ENCODE peak calls at places on chromosomes 11 and 22, in ten cellular contexts. O is fibroblast of lung, V is mammary epithelial cell, W is neural progenitor cell, M is PC-9, N is K562, I is hepatocyte, X is OCI-LY7, C is SK-N-SH, F is H9. E is an unnamed sample. For H4K20me1 and H3K79me2, the result is how much of the 10 kb centered on the place peaks cover.

GRCh38 chr11:116333193-116333592 is 439.6 kb downstream of the BUD13 start:
- DNase-seq in O (no peak), V (no peak), W (no peak), M (no peak), N (no peak), I (no peak), X (no peak), C (no peak), F (peak), E (no peak)

GRCh38 chr22:45203150-45203974 is 37.3 kb downstream of the KIAA0930 start:
- DNase-seq in O (no peak), V (no peak), W (no peak), M (no peak), N (no peak), I (no peak), X (no peak), C (no peak), F (peak), E (no peak)

GRCh38 chr11:131246589-131247164 is 123.7 kb upstream of the NTM start:
- DNase-seq in O (no peak), V (no peak), W (peak), M (peak), N (peak), I (peak), X (peak), C (peak), F (peak), E (peak)

GRCh38 chr22:16937811-16938210 is 70.2 kb downstream of the GAB4 start:
- DNase-seq in O (no peak), V (no peak), W (no peak), M (no peak), N (no peak), I (no peak), X (no peak), C (no peak), F (no peak), E (no peak)

GRCh38 chr11:96014234-96014633 is 90.3 kb upstream of the MTMR2 start:
- DNase-seq in O (peak), V (peak), W (no peak), M (peak), N (no peak), I (no peak), X (no peak), C (no peak), F (no peak), E (peak)

GRCh38 chr11:76629133-76629852 is 41.3 kb downstream of the LRRC32 start:
- DNase-seq in O (peak), V (no peak), W (no peak), M (no peak), N (no peak), I (no peak), X (no peak), C (no peak), F (no peak), E (no peak)

GRCh38 chr11:118214210-118214914 is 10.4 kb downstream of the JAML start:
- DNase-seq in O (no peak), V (no peak), W (no peak), M (no peak), N (no peak), I (no peak), X (peak), C (no peak), F (no peak), E (no peak)

GRCh38 chr22:28894320-28894719 is 10.9 kb downstream of the ZNRF3 start:
- DNase-seq in O (no peak), V (peak), W (no peak), M (peak), N (no peak), I (no peak), X (no peak), C (no peak), F (no peak), E (no peak)

GRCh38 chr11:30424851-30425250 is 101.9 kb downstream of the ARL14EP start:
- DNase-seq in O (no peak), V (no peak), W (no peak), M (no peak), N (no peak), I (no peak), X (no peak), C (no peak), F (no peak), E (no peak)

GRCh38 chr11:17382046-17382728 is 6.3 kb downstream of the KCNJ11 start:
- DNase-seq in O (no peak), V (no peak), W (no peak), M (no peak), N (no peak), I (no peak), X (no peak), C (no peak), F (no peak), E (no peak)

GRCh38 chr11:133930767-133931448 is 25.9 kb downstream of the IGSF9B start:
- DNase-seq in O (no peak), V (no peak), W (peak), M (no peak), N (peak), I (peak), X (no peak), C (no peak), F (peak), E (no peak)

GRCh38 chr22:30202531-30203006 is 44.0 kb downstream of the LIF start:
- DNase-seq in O (peak), V (no peak), W (peak), M (peak), N (no peak), I (peak), X (no peak), C (no peak), F (no peak), E (no peak)

GRCh38 chr11:23013509-23013908 is 153.2 kb upstream of the CCDC179 start:
- DNase-seq in O (no peak), V (no peak), W (no peak), M (no peak), N (no peak), I (no peak), X (no peak), C (no peak), F (no peak), E (no peak)

GRCh38 chr11:108558222-108558621 is 35.3 kb downstream of the EXPH5 start:
- DNase-seq in O (no peak), V (no peak), W (no peak), M (no peak), N (no peak), I (no peak), X (no peak), C (no peak), F (no peak), E (no peak)

GRCh38 chr11:38446336-38446735 is 1848.3 kb upstream of the RAG2 start:
- DNase-seq in O (no peak), V (no peak), W (no peak), M (peak), N (no peak), I (no peak), X (no peak), C (no peak), F (no peak), E (no peak)

GRCh38 chr11:32200448-32200847 is 109.6 kb downstream of the RCN1 start:
- DNase-seq in O (no peak), V (no peak), W (no peak), M (no peak), N (no peak), I (no peak), X (no peak), C (no peak), F (peak), E (no peak)

GRCh38 chr22:26981111-26981510 is 323.7 kb downstream of the MIAT start:
- DNase-seq in O (no peak), V (no peak), W (no peak), M (no peak), N (no peak), I (no peak), X (no peak), C (no peak), F (no peak), E (no peak)

GRCh38 chr11:132077416-132077815 is 707.0 kb downstream of the NTM start:
- DNase-seq in O (no peak), V (no peak), W (no peak), M (no peak), N (no peak), I (no peak), X (no peak), C (no peak), F (no peak), E (no peak)

GRCh38 chr11:134662629-134663360 is 250.8 kb upstream of the B3GAT1 start:
- DNase-seq in O (no peak), V (no peak), W (no peak), M (no peak), N (no peak), I (no peak), X (no peak), C (no peak), F (no peak), E (peak)

GRCh38 chr22:45284705-45285305 is at the start of gene UPK3A:
- DNase-seq in O (no peak), V (peak), W (peak), M (peak), N (peak), I (peak), X (no peak), C (peak), F (peak), E (no peak)

GRCh38 chr11:94132152-94132558 is 3.5 kb downstream of the PANX1 start:
- DNase-seq in O (peak), V (peak), W (no peak), M (no peak), N (no peak), I (peak), X (no peak), C (no peak), F (no peak), E (no peak)

GRCh38 chr11:15897211-15897960 is 459.0 kb downstream of the SOX6 start:
- DNase-seq in O (peak), V (peak), W (no peak), M (peak), N (no peak), I (peak), X (no peak), C (no peak), F (no peak), E (no peak)

GRCh38 chr22:48180631-48181030 is 1418.2 kb downstream of the TBC1D22A start:
- DNase-seq in O (no peak), V (no peak), W (no peak), M (no peak), N (no peak), I (no peak), X (no peak), C (no peak), F (peak), E (no peak)

GRCh38 chr11:31233425-31233824 is 136.1 kb downstream of the DCDC1 start:
- DNase-seq in O (peak), V (peak), W (no peak), M (no peak), N (no peak), I (peak), X (no peak), C (no peak), F (no peak), E (no peak)

GRCh38 chr11:101436511-101437142 is 147.2 kb downstream of the TRPC6 start:
- DNase-seq in O (peak), V (peak), W (peak), M (peak), N (peak), I (peak), X (peak), C (peak), F (peak), E (peak)

GRCh38 chr22:19605508-19606331 is 81.5 kb upstream of the CLDN5 start:
- DNase-seq in O (no peak), V (no peak), W (no peak), M (no peak), N (peak), I (no peak), X (no peak), C (no peak), F (no peak), E (no peak)

GRCh38 chr11:134916421-134916820 is 504.4 kb upstream of the B3GAT1 start:
- DNase-seq in O (no peak), V (no peak), W (no peak), M (no peak), N (no peak), I (no peak), X (no peak), C (no peak), F (no peak), E (no peak)

GRCh38 chr11:131118247-131118646 is 202.0 kb upstream of the SNX19 start:
- DNase-seq in O (no peak), V (peak), W (no peak), M (no peak), N (no peak), I (no peak), X (no peak), C (no peak), F (no peak), E (no peak)

GRCh38 chr11:198236-198806 is 5.4 kb downstream of the SCGB1C1 start:
- DNase-seq in O (no peak), V (no peak), W (no peak), M (no peak), N (no peak), I (no peak), X (no peak), C (no peak), F (no peak), E (peak)

GRCh38 chr22:20424937-20425587 is 12.6 kb downstream of the SCARF2 start:
- DNase-seq in O (no peak), V (no peak), W (peak), M (no peak), N (no peak), I (peak), X (no peak), C (peak), F (peak), E (no peak)

GRCh38 chr22:23154461-23154860 is 9.2 kb downstream of the RAB36 start:
- DNase-seq in O (no peak), V (no peak), W (no peak), M (no peak), N (no peak), I (no peak), X (no peak), C (no peak), F (no peak), E (no peak)

GRCh38 chr22:22520667-22521602 is 865 bp upstream of the ZNF280A start:
- DNase-seq in O (no peak), V (no peak), W (peak), M (no peak), N (peak), I (peak), X (peak), C (no peak), F (no peak), E (peak)

GRCh38 chr11:132206993-132207392 is 836.6 kb downstream of the NTM start:
- DNase-seq in O (no peak), V (no peak), W (no peak), M (no peak), N (no peak), I (no peak), X (no peak), C (no peak), F (no peak), E (no peak)

GRCh38 chr22:44020981-44021380 is 3.1 kb upstream of the PARVB start:
- DNase-seq in O (peak), V (no peak), W (no peak), M (no peak), N (peak), I (no peak), X (no peak), C (no peak), F (no peak), E (no peak)

GRCh38 chr22:46047841-46048595 is 71.1 kb upstream of the WNT7B start:
- DNase-seq in O (no peak), V (no peak), W (no peak), M (no peak), N (no peak), I (no peak), X (no peak), C (no peak), F (no peak), E (no peak)

GRCh38 chr11:86678823-86679222 is 6.4 kb upstream of the ME3 start:
- DNase-seq in O (no peak), V (peak), W (peak), M (no peak), N (no peak), I (no peak), X (no peak), C (no peak), F (no peak), E (no peak)

GRCh38 chr22:46799626-46800025 is 37.2 kb downstream of the TBC1D22A start:
- DNase-seq in O (no peak), V (no peak), W (no peak), M (no peak), N (no peak), I (no peak), X (no peak), C (no peak), F (no peak), E (no peak)

GRCh38 chr11:115848614-115849013 is 344.4 kb upstream of the CADM1 start:
- DNase-seq in O (no peak), V (peak), W (no peak), M (no peak), N (no peak), I (no peak), X (no peak), C (no peak), F (no peak), E (no peak)

GRCh38 chr11:57308426-57309060 is 16.2 kb downstream of the TNKS1BP1 start:
- DNase-seq in O (no peak), V (no peak), W (no peak), M (no peak), N (no peak), I (no peak), X (no peak), C (no peak), F (no peak), E (no peak)
- H4K20me1 ChIP-seq in O (under half), V (under half), W (half or more), M (half or more), N (under half), I (under half), X (under half), C (under half), F (under half), E (under half)

GRCh38 chr11:113023228-113023627 is 62.0 kb downstream of the NCAM1 start:
- DNase-seq in O (no peak), V (peak), W (no peak), M (no peak), N (no peak), I (no peak), X (no peak), C (no peak), F (no peak), E (no peak)
- H3K79me2 ChIP-seq in O (under half), V (under half), W (under half), M (under half), N (under half), I (under half), X (under half), C (under half), F (under half), E (under half)

DNA sequence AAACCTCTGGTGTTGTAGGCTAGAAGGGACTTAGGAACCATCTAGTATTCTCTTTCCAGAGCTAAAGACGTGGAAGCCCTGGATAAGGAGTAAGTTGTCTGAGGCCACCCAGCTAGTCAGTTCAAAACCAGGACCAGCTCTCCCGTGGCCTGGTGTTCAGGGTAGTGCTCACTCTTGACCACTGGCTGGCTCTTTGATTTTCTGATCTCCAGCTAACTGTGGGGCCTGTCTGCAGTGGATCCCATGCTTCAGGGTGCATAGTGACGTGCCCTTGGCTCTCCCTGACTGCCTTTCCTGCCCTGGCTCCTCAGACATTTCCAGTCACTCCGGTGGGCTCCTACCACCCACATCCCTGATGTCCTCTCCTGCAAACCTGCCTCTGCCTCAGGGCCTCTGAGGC is 1.3 kb downstream of the CLMP start:
- DNase-seq in O (no peak), V (no peak), W (no peak), M (no peak), N (no peak), I (no peak), X (no peak), C (peak), F (no peak), E (no peak)
- H3K27ac ChIP-seq in O (peak), V (peak), W (no peak), M (peak), N (no peak), I (peak), X (no peak), C (peak), F (no peak), E (no peak)

GRCh38 chr22:36340621-36341020 is 47.1 kb downstream of the MYH9 start:
- DNase-seq in O (no peak), V (no peak), W (peak), M (no peak), N (no peak), I (no peak), X (no peak), C (no peak), F (no peak), E (no peak)
- H4K20me1 ChIP-seq in O (under half), V (under half), W (half or more), M (half or more), N (under half), I (under half), X (under half), C (half or more), F (under half), E (half or more)

GRCh38 chr11:126219547-126219946 is 8.0 kb downstream of the FAM118B start:
- DNase-seq in O (no peak), V (no peak), W (no peak), M (no peak), N (no peak), I (no peak), X (no peak), C (no peak), F (no peak), E (no peak)
- H3K79me2 ChIP-seq in O (under half), V (half or more), W (half or more), M (under half), N (half or more), I (half or more), X (half or more), C (half or more), F (under half), E (half or more)

DNA sequence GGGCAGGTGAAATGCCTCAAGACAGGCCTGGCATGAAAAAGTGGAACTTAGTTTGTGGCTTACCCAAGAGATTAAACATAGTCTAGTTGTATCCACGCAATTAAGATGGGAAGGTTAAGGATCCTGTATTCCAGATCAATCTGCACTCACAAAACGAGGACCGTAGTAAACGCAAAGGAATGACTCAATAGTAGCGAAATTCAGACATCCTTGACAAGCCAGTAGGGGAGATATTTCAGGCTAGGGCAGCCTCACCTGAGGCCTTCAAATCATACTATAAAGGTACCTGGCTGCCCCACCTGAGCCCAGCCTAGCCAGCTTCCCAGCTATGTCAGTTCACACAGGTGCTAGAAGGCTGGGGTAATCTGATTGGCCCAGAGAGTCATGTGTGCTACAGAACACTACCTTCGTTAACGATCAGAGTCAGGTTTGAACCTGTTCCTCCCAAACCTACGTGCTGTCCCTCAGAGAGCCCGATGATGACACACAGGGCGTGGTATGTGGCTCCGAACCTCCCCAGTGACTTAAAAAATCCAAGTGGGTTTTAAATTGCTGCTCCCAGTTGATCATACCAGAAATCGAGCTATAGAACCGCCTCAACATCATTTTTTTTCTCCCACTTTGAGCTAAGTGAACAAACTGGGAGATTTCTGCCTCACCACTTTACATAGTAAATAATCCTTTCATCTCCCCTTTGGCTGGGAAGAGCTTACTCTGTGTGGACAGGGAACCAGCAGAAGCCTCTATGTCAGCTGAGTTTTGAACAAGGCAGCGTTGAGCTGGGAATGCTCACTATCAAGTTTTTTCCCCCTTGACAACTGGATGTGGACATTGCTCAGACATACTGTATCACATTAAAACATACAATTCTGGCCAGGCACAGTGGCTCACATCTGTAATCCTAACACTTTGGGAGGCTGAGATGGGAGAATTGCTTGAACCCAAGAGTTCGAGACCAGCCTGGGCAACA is 46.3 kb downstream of the AHNAK start:
- DNase-seq in O (no peak), V (peak), W (no peak), M (peak), N (peak), I (peak), X (no peak), C (no peak), F (peak), E (no peak)
- H3K27ac ChIP-seq in O (no peak), V (peak), W (no peak), M (no peak), N (peak), I (peak), X (no peak), C (no peak), F (no peak), E (no peak)

GRCh38 chr11:44443836-44444769 is 121.4 kb upstream of the CD82 start:
- DNase-seq in O (no peak), V (no peak), W (peak), M (no peak), N (no peak), I (no peak), X (no peak), C (no peak), F (peak), E (no peak)

GRCh38 chr11:44446341-44446712 is 119.1 kb upstream of the CD82 start:
- DNase-seq in O (no peak), V (no peak), W (no peak), M (no peak), N (no peak), I (no peak), X (no peak), C (no peak), F (no peak), E (no peak)

GRCh38 chr11:44445500-44446340 is 119.7 kb upstream of the CD82 start:
- DNase-seq in O (no peak), V (peak), W (no peak), M (peak), N (no peak), I (no peak), X (no peak), C (no peak), F (peak), E (no peak)

GRCh38 chr11:44446996-44447771 is 118.3 kb upstream of the CD82 start:
- DNase-seq in O (no peak), V (no peak), W (no peak), M (no peak), N (no peak), I (no peak), X (no peak), C (no peak), F (no peak), E (no peak)

GRCh38 chr11:44444770-44445321 is 120.6 kb upstream of the CD82 start:
- DNase-seq in O (no peak), V (no peak), W (no peak), M (no peak), N (no peak), I (no peak), X (no peak), C (no peak), F (no peak), E (no peak)
- H4K20me1 ChIP-seq in O (under half), V (under half), W (under half), M (under half), N (under half), I (under half), X (under half), C (under half), F (under half), E (under half)